ENCODE peak calls at places on chromosomes 11 and 22, in seven cellular contexts. One of them, this sample, is unnamed.

GRCh38 chr11:103700605-103701004 is 335.8 kb upstream of the DDI1 start:
- DNase-seq in glutamatergic neuron: no peak
- DNase-seq in KG1: no peak
- DNase-seq in GM03348: peak
- DNase-seq in NCI-H1694: no peak
- DNase-seq in NCI-H1092 treated with DMSO at 0.1 percent for 48 hours: no peak
- DNase-seq in cardiac muscle cell: no peak
- DNase-seq in this sample: peak

GRCh38 chr11:1167751-1168231 is 10.0 kb downstream of the MUC5AC start:
- DNase-seq in GM03348: no peak
- DNase-seq in NCI-H1092 treated with DMSO at 0.1 percent for 48 hours: no peak
- DNase-seq in glutamatergic neuron: no peak
- DNase-seq in cardiac muscle cell: no peak
- DNase-seq in NCI-H1694: no peak
- DNase-seq in KG1: no peak
- DNase-seq in this sample: peak

GRCh38 chr11:68946416-68947090 is 34.2 kb downstream of the MRGPRD start:
- DNase-seq in cardiac muscle cell: no peak
- DNase-seq in NCI-H1092 treated with DMSO at 0.1 percent for 48 hours: no peak
- DNase-seq in KG1: no peak
- DNase-seq in NCI-H1694: no peak
- DNase-seq in GM03348: peak
- DNase-seq in glutamatergic neuron: no peak
- DNase-seq in this sample: peak

GRCh38 chr22:20440637-20441591 is 3.3 kb upstream of the SCARF2 start:
- DNase-seq in glutamatergic neuron: no peak
- DNase-seq in cardiac muscle cell: no peak
- DNase-seq in KG1: no peak
- DNase-seq in NCI-H1092 treated with DMSO at 0.1 percent for 48 hours: no peak
- DNase-seq in GM03348: no peak
- DNase-seq in NCI-H1694: no peak
- DNase-seq in this sample: peak

GRCh38 chr22:20591660-20592310 is 84.4 kb downstream of the MED15 start:
- DNase-seq in GM03348: no peak
- DNase-seq in cardiac muscle cell: peak
- DNase-seq in glutamatergic neuron: no peak
- DNase-seq in NCI-H1092 treated with DMSO at 0.1 percent for 48 hours: peak
- DNase-seq in KG1: no peak
- DNase-seq in NCI-H1694: no peak
- DNase-seq in this sample: peak

GRCh38 chr11:30967579-30967978 is 381.4 kb upstream of the MPPED2 start:
- DNase-seq in GM03348: no peak
- DNase-seq in KG1: no peak
- DNase-seq in cardiac muscle cell: no peak
- DNase-seq in NCI-H1092 treated with DMSO at 0.1 percent for 48 hours: no peak
- DNase-seq in NCI-H1694: no peak
- DNase-seq in glutamatergic neuron: no peak
- DNase-seq in this sample: no peak

GRCh38 chr11:130580372-130580771 is 131.9 kb downstream of the ADAMTS15 start:
- DNase-seq in NCI-H1694: no peak
- DNase-seq in NCI-H1092 treated with DMSO at 0.1 percent for 48 hours: no peak
- DNase-seq in cardiac muscle cell: no peak
- DNase-seq in glutamatergic neuron: no peak
- DNase-seq in GM03348: peak
- DNase-seq in KG1: no peak
- DNase-seq in this sample: peak

GRCh38 chr11:102836290-102836875 is 7.0 kb downstream of the MMP3 start:
- DNase-seq in glutamatergic neuron: no peak
- DNase-seq in cardiac muscle cell: no peak
- DNase-seq in KG1: no peak
- DNase-seq in NCI-H1694: no peak
- DNase-seq in GM03348: peak
- DNase-seq in NCI-H1092 treated with DMSO at 0.1 percent for 48 hours: no peak
- DNase-seq in this sample: peak

GRCh38 chr22:40479126-40479800 is 108.9 kb downstream of the SGSM3 start:
- DNase-seq in KG1: no peak
- DNase-seq in glutamatergic neuron: no peak
- DNase-seq in cardiac muscle cell: no peak
- DNase-seq in GM03348: no peak
- DNase-seq in NCI-H1092 treated with DMSO at 0.1 percent for 48 hours: no peak
- DNase-seq in NCI-H1694: no peak
- DNase-seq in this sample: peak

This sample was measured in osteoblast.